ENCODE peak calls at places on chromosomes 4 and X, in ten cellular contexts. One of them, this sample, is unnamed. For H3K36me3 and H3K9me3, the result is how much of the 10 kb centered on the place peaks cover.

GRCh38 chrX:44019911-44020310 is 46.7 kb upstream of the NDP start:
- DNase-seq in IMR-90: no peak
- DNase-seq in endodermal cell: no peak
- DNase-seq in heart left ventricle: no peak
- DNase-seq in GM12878: no peak
- DNase-seq in breast epithelium: no peak
- DNase-seq in lung: no peak
- DNase-seq in adrenal gland: no peak
- DNase-seq in cardiac muscle cell: no peak
- DNase-seq in sigmoid colon: no peak
- DNase-seq in this sample: no peak

GRCh38 chrX:119887721-119888425 is 7.8 kb upstream of the AKAP14 start:
- DNase-seq in IMR-90: peak
- DNase-seq in endodermal cell: peak
- DNase-seq in heart left ventricle: peak
- DNase-seq in GM12878: no peak
- DNase-seq in breast epithelium: peak
- DNase-seq in lung: peak
- DNase-seq in adrenal gland: peak
- DNase-seq in cardiac muscle cell: peak
- DNase-seq in sigmoid colon: peak
- DNase-seq in this sample: no peak

GRCh38 chr4:139913995-139914394 is 240.0 kb downstream of the MAML3 start:
- DNase-seq in IMR-90: peak
- DNase-seq in endodermal cell: no peak
- DNase-seq in heart left ventricle: no peak
- DNase-seq in GM12878: no peak
- DNase-seq in breast epithelium: no peak
- DNase-seq in lung: no peak
- DNase-seq in adrenal gland: no peak
- DNase-seq in cardiac muscle cell: peak
- DNase-seq in sigmoid colon: no peak
- DNase-seq in this sample: no peak

GRCh38 chr4:166957451-166957850 is 276.8 kb downstream of the SPOCK3 start:
- DNase-seq in IMR-90: no peak
- DNase-seq in endodermal cell: no peak
- DNase-seq in heart left ventricle: no peak
- DNase-seq in GM12878: no peak
- DNase-seq in breast epithelium: no peak
- DNase-seq in lung: no peak
- DNase-seq in adrenal gland: no peak
- DNase-seq in cardiac muscle cell: no peak
- DNase-seq in sigmoid colon: no peak
- DNase-seq in this sample: no peak

GRCh38 chr4:182113774-182114173 is 129.4 kb upstream of the TENM3 start:
- DNase-seq in IMR-90: peak
- DNase-seq in endodermal cell: no peak
- DNase-seq in heart left ventricle: no peak
- DNase-seq in GM12878: no peak
- DNase-seq in breast epithelium: no peak
- DNase-seq in lung: no peak
- DNase-seq in adrenal gland: no peak
- DNase-seq in cardiac muscle cell: peak
- DNase-seq in sigmoid colon: no peak
- DNase-seq in this sample: no peak

GRCh38 chr4:54187148-54187547 is 41.9 kb upstream of the PDGFRA start:
- DNase-seq in IMR-90: no peak
- DNase-seq in endodermal cell: no peak
- DNase-seq in heart left ventricle: peak
- DNase-seq in GM12878: no peak
- DNase-seq in breast epithelium: no peak
- DNase-seq in lung: no peak
- DNase-seq in adrenal gland: peak
- DNase-seq in cardiac muscle cell: peak
- DNase-seq in sigmoid colon: no peak
- DNase-seq in this sample: peak

GRCh38 chr4:166502660-166503059 is 629.6 kb downstream of the TLL1 start:
- DNase-seq in IMR-90: no peak
- DNase-seq in endodermal cell: no peak
- DNase-seq in heart left ventricle: no peak
- DNase-seq in GM12878: no peak
- DNase-seq in breast epithelium: no peak
- DNase-seq in lung: no peak
- DNase-seq in adrenal gland: no peak
- DNase-seq in cardiac muscle cell: no peak
- DNase-seq in sigmoid colon: no peak
- DNase-seq in this sample: no peak

GRCh38 chr4:16136771-16137170 is 52.9 kb upstream of the PROM1 start:
- DNase-seq in IMR-90: no peak
- DNase-seq in endodermal cell: peak
- DNase-seq in heart left ventricle: no peak
- DNase-seq in GM12878: no peak
- DNase-seq in breast epithelium: no peak
- DNase-seq in lung: no peak
- DNase-seq in adrenal gland: no peak
- DNase-seq in cardiac muscle cell: no peak
- DNase-seq in sigmoid colon: no peak
- DNase-seq in this sample: no peak

GRCh38 chr4:42452823-42453222 is 55.5 kb downstream of the SHISA3 start:
- DNase-seq in IMR-90: no peak
- DNase-seq in endodermal cell: no peak
- DNase-seq in heart left ventricle: no peak
- DNase-seq in GM12878: no peak
- DNase-seq in breast epithelium: no peak
- DNase-seq in lung: no peak
- DNase-seq in adrenal gland: no peak
- DNase-seq in cardiac muscle cell: no peak
- DNase-seq in sigmoid colon: no peak
- DNase-seq in this sample: no peak

GRCh38 chrX:11381464-11381863 is 88.3 kb downstream of the AMELX start:
- DNase-seq in IMR-90: peak
- DNase-seq in endodermal cell: peak
- DNase-seq in heart left ventricle: peak
- DNase-seq in GM12878: peak
- DNase-seq in breast epithelium: no peak
- DNase-seq in lung: no peak
- DNase-seq in adrenal gland: peak
- DNase-seq in cardiac muscle cell: peak
- DNase-seq in sigmoid colon: peak
- DNase-seq in this sample: no peak

GRCh38 chrX:31236231-31236630 is 164.4 kb upstream of the FTHL17 start:
- DNase-seq in IMR-90: no peak
- DNase-seq in endodermal cell: no peak
- DNase-seq in heart left ventricle: no peak
- DNase-seq in GM12878: no peak
- DNase-seq in breast epithelium: no peak
- DNase-seq in lung: no peak
- DNase-seq in adrenal gland: no peak
- DNase-seq in cardiac muscle cell: no peak
- DNase-seq in sigmoid colon: no peak
- DNase-seq in this sample: no peak

GRCh38 chrX:114800719-114801118 is 216.7 kb downstream of the IL13RA2 start:
- DNase-seq in IMR-90: peak
- DNase-seq in endodermal cell: no peak
- DNase-seq in heart left ventricle: no peak
- DNase-seq in GM12878: no peak
- DNase-seq in breast epithelium: no peak
- DNase-seq in lung: no peak
- DNase-seq in adrenal gland: no peak
- DNase-seq in cardiac muscle cell: peak
- DNase-seq in sigmoid colon: no peak
- DNase-seq in this sample: no peak

GRCh38 chr4:26753642-26754041 is 107.0 kb upstream of the STIM2 start:
- DNase-seq in IMR-90: peak
- DNase-seq in endodermal cell: no peak
- DNase-seq in heart left ventricle: peak
- DNase-seq in GM12878: no peak
- DNase-seq in breast epithelium: no peak
- DNase-seq in lung: peak
- DNase-seq in adrenal gland: no peak
- DNase-seq in cardiac muscle cell: peak
- DNase-seq in sigmoid colon: no peak
- DNase-seq in this sample: peak

GRCh38 chr4:141389649-141390048 is 169.0 kb downstream of the ZNF330 start:
- DNase-seq in IMR-90: peak
- DNase-seq in endodermal cell: no peak
- DNase-seq in heart left ventricle: no peak
- DNase-seq in GM12878: no peak
- DNase-seq in breast epithelium: no peak
- DNase-seq in lung: no peak
- DNase-seq in adrenal gland: no peak
- DNase-seq in cardiac muscle cell: peak
- DNase-seq in sigmoid colon: no peak
- DNase-seq in this sample: no peak

GRCh38 chr4:103018391-103019318 is 850 bp downstream of the SLC9B1 start:
- DNase-seq in IMR-90: no peak
- DNase-seq in endodermal cell: no peak
- DNase-seq in heart left ventricle: no peak
- DNase-seq in GM12878: no peak
- DNase-seq in breast epithelium: no peak
- DNase-seq in lung: peak
- DNase-seq in adrenal gland: peak
- DNase-seq in cardiac muscle cell: no peak
- DNase-seq in sigmoid colon: peak
- DNase-seq in this sample: no peak

GRCh38 chr4:140427104-140427918 is at the start of gene CLGN:
- DNase-seq in IMR-90: peak
- DNase-seq in endodermal cell: peak
- DNase-seq in heart left ventricle: peak
- DNase-seq in GM12878: peak
- DNase-seq in breast epithelium: peak
- DNase-seq in lung: peak
- DNase-seq in adrenal gland: peak
- DNase-seq in cardiac muscle cell: peak
- DNase-seq in sigmoid colon: peak
- DNase-seq in this sample: no peak

GRCh38 chr4:3010577-3010976 is 47.2 kb downstream of the GRK4 start:
- DNase-seq in IMR-90: no peak
- DNase-seq in endodermal cell: no peak
- DNase-seq in heart left ventricle: no peak
- DNase-seq in GM12878: no peak
- DNase-seq in breast epithelium: no peak
- DNase-seq in lung: no peak
- DNase-seq in adrenal gland: no peak
- DNase-seq in cardiac muscle cell: no peak
- DNase-seq in sigmoid colon: no peak
- DNase-seq in this sample: no peak

GRCh38 chr4:13888112-13888511 is 260.6 kb upstream of the BOD1L1 start:
- DNase-seq in IMR-90: peak
- DNase-seq in endodermal cell: no peak
- DNase-seq in heart left ventricle: no peak
- DNase-seq in GM12878: no peak
- DNase-seq in breast epithelium: no peak
- DNase-seq in lung: no peak
- DNase-seq in adrenal gland: no peak
- DNase-seq in cardiac muscle cell: peak
- DNase-seq in sigmoid colon: no peak
- DNase-seq in this sample: no peak

GRCh38 chr4:61831987-61832386 is 631.9 kb downstream of the ADGRL3 start:
- DNase-seq in IMR-90: no peak
- DNase-seq in endodermal cell: no peak
- DNase-seq in heart left ventricle: no peak
- DNase-seq in GM12878: no peak
- DNase-seq in breast epithelium: no peak
- DNase-seq in lung: no peak
- DNase-seq in adrenal gland: no peak
- DNase-seq in cardiac muscle cell: no peak
- DNase-seq in sigmoid colon: no peak
- DNase-seq in this sample: no peak

GRCh38 chrX:69371159-69371558 is 133.0 kb upstream of the NALF2 start:
- DNase-seq in IMR-90: no peak
- DNase-seq in endodermal cell: no peak
- DNase-seq in heart left ventricle: no peak
- DNase-seq in GM12878: no peak
- DNase-seq in breast epithelium: no peak
- DNase-seq in lung: no peak
- DNase-seq in adrenal gland: no peak
- DNase-seq in cardiac muscle cell: no peak
- DNase-seq in sigmoid colon: no peak
- DNase-seq in this sample: no peak
- H3K36me3 ChIP-seq in IMR-90: under half
- H3K36me3 ChIP-seq in endodermal cell: under half
- H3K36me3 ChIP-seq in heart left ventricle: under half
- H3K36me3 ChIP-seq in GM12878: under half
- H3K36me3 ChIP-seq in breast epithelium: under half
- H3K36me3 ChIP-seq in lung: under half
- H3K36me3 ChIP-seq in adrenal gland: under half
- H3K36me3 ChIP-seq in cardiac muscle cell: under half
- H3K36me3 ChIP-seq in sigmoid colon: under half
- H3K36me3 ChIP-seq in this sample: under half

GRCh38 chrX:74923942-74924448 is 1.3 kb downstream of the NEXMIF start:
- DNase-seq in IMR-90: no peak
- DNase-seq in endodermal cell: no peak
- DNase-seq in heart left ventricle: no peak
- DNase-seq in GM12878: no peak
- DNase-seq in breast epithelium: no peak
- DNase-seq in lung: no peak
- DNase-seq in adrenal gland: peak
- DNase-seq in cardiac muscle cell: peak
- DNase-seq in sigmoid colon: peak
- DNase-seq in this sample: no peak
- H3K4me3 ChIP-seq in IMR-90: no peak
- H3K4me3 ChIP-seq in endodermal cell: peak
- H3K4me3 ChIP-seq in heart left ventricle: peak
- H3K4me3 ChIP-seq in GM12878: peak
- H3K4me3 ChIP-seq in breast epithelium: peak
- H3K4me3 ChIP-seq in lung: peak
- H3K4me3 ChIP-seq in adrenal gland: peak
- H3K4me3 ChIP-seq in cardiac muscle cell: peak
- H3K4me3 ChIP-seq in sigmoid colon: peak
- H3K4me3 ChIP-seq in this sample: peak

GRCh38 chrX:69546417-69546816 is 42.3 kb downstream of the NALF2 start:
- DNase-seq in IMR-90: no peak
- DNase-seq in endodermal cell: peak
- DNase-seq in heart left ventricle: no peak
- DNase-seq in GM12878: no peak
- DNase-seq in breast epithelium: no peak
- DNase-seq in lung: no peak
- DNase-seq in adrenal gland: no peak
- DNase-seq in cardiac muscle cell: no peak
- DNase-seq in sigmoid colon: no peak
- DNase-seq in this sample: no peak
- H3K9me3 ChIP-seq in IMR-90: under half
- H3K9me3 ChIP-seq in endodermal cell: under half
- H3K9me3 ChIP-seq in heart left ventricle: under half
- H3K9me3 ChIP-seq in GM12878: under half
- H3K9me3 ChIP-seq in breast epithelium: under half
- H3K9me3 ChIP-seq in lung: under half
- H3K9me3 ChIP-seq in adrenal gland: under half
- H3K9me3 ChIP-seq in cardiac muscle cell: under half
- H3K9me3 ChIP-seq in sigmoid colon: under half
- H3K9me3 ChIP-seq in this sample: under half

DNA sequence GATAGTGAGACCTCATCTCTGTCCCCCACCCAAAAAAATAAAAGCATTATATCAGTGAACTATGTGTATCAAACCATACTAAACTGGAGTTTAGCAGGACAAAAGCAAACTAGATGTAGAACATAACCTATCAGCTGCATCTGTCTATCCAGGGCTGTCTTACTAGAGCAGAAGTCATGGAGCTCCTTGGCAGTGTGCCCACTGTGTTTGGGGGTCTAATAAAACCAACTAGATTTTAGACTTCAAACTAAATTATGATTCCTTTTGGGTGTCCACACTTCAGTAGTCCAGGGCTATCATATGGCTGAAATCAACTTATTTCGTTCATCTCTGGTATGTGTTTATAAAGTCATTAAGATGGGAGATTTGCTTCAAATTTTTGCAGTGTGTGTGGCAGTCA is 8.2 kb downstream of the SLBP start:
- DNase-seq in IMR-90: no peak
- DNase-seq in endodermal cell: no peak
- DNase-seq in heart left ventricle: no peak
- DNase-seq in GM12878: no peak
- DNase-seq in breast epithelium: no peak
- DNase-seq in lung: no peak
- DNase-seq in adrenal gland: no peak
- DNase-seq in cardiac muscle cell: no peak
- DNase-seq in sigmoid colon: peak
- DNase-seq in this sample: no peak
- H3K36me3 ChIP-seq in IMR-90: under half
- H3K36me3 ChIP-seq in endodermal cell: half or more
- H3K36me3 ChIP-seq in heart left ventricle: half or more
- H3K36me3 ChIP-seq in GM12878: under half
- H3K36me3 ChIP-seq in breast epithelium: under half
- H3K36me3 ChIP-seq in lung: under half
- H3K36me3 ChIP-seq in adrenal gland: under half
- H3K36me3 ChIP-seq in cardiac muscle cell: under half
- H3K36me3 ChIP-seq in sigmoid colon: under half
- H3K36me3 ChIP-seq in this sample: under half

This sample was measured in right atrium auricular region.